ENCODE peak calls at places on chromosomes 7 and 10, in six cellular contexts. E is left ventricle myocardium inferior; V is endothelial cell; T is stimulated activated CD4-positive, alpha-beta T cell treated with anti-CD3 and anti-CD28 coated beads, TNF-alpha, amount 100 ng/mL, for 1 hour; O is T-helper 9 cell; C is H54. M is an unnamed sample.

GRCh38 chr7:151066273-151066974 is 7.0 kb downstream of the SLC4A2 start:
- DNase-seq in E (no peak), V (no peak), T (no peak), O (no peak), C (no peak), M (no peak)

GRCh38 chr7:24879281-24879680 is 100.7 kb downstream of the OSBPL3 start:
- DNase-seq in E (no peak), V (no peak), T (no peak), O (no peak), C (no peak), M (no peak)

GRCh38 chr10:131888186-131888604 is 12.6 kb upstream of the PPP2R2D start:
- DNase-seq in E (no peak), V (no peak), T (no peak), O (no peak), C (no peak), M (peak)

GRCh38 chr10:125823663-125824251 is 411 bp downstream of the BCCIP start:
- DNase-seq in E (no peak), V (peak), T (no peak), O (no peak), C (no peak), M (peak)

GRCh38 chr7:115782716-115783460 is 247.7 kb downstream of the TFEC start:
- DNase-seq in E (no peak), V (no peak), T (no peak), O (no peak), C (no peak), M (no peak)

GRCh38 chr10:17287151-17287550 is 59.1 kb downstream of the VIM start:
- DNase-seq in E (no peak), V (no peak), T (no peak), O (no peak), C (no peak), M (no peak)

GRCh38 chr7:18829101-18829486 is 288.3 kb downstream of the TWIST1 start:
- DNase-seq in E (no peak), V (no peak), T (no peak), O (no peak), C (no peak), M (no peak)

GRCh38 chr10:102776779-102777417 is 33.1 kb downstream of the WBP1L start:
- DNase-seq in E (peak), V (peak), T (no peak), O (no peak), C (peak), M (peak)

GRCh38 chr7:36372156-36372555 is 17.5 kb upstream of the ANLN start:
- DNase-seq in E (no peak), V (no peak), T (no peak), O (no peak), C (no peak), M (peak)

GRCh38 chr10:18545626-18546025 is 105.8 kb downstream of the NSUN6 start:
- DNase-seq in E (no peak), V (no peak), T (no peak), O (no peak), C (no peak), M (no peak)

GRCh38 chr10:109978481-109978880 is 29.3 kb upstream of the ADD3 start:
- DNase-seq in E (no peak), V (peak), T (peak), O (peak), C (no peak), M (peak)

GRCh38 chr10:59287587-59287986 is 74.8 kb downstream of the FAM13C start:
- DNase-seq in E (no peak), V (no peak), T (no peak), O (no peak), C (no peak), M (no peak)

GRCh38 chr7:126699707-126700106 is 553.0 kb downstream of the GRM8 start:
- DNase-seq in E (no peak), V (no peak), T (no peak), O (no peak), C (no peak), M (no peak)

GRCh38 chr7:936131-937054 is 18.1 kb downstream of the ADAP1 start:
- DNase-seq in E (no peak), V (no peak), T (no peak), O (no peak), C (peak), M (no peak)

M was measured in SJSA1.